ENCODE peak calls at places on chromosomes 1 and 21, in ten cellular contexts. L is thoracic aorta, V is AG04450, N is AG04449, H is PC-3, I is hepatocyte, A is AG09309, E is right lobe of liver, C is transverse colon, Q is WTC11. X is an unnamed sample.

GRCh38 chr1:154327466-154328317 is 2.4 kb downstream of the ATP8B2 start:
- DNase-seq in Q (no peak), C (peak), L (no peak), E (no peak), I (no peak), N (no peak), A (no peak), V (no peak), H (no peak), X (no peak)

GRCh38 chr1:17280894-17281293 is 27.1 kb upstream of the PADI4 start:
- DNase-seq in E (no peak), A (no peak), H (no peak), N (no peak), V (no peak), I (no peak), Q (no peak), L (no peak), C (no peak), X (no peak)

GRCh38 chr1:1144843-1145546 is 28.7 kb upstream of the TTLL10 start:
- DNase-seq in E (no peak), V (no peak), Q (no peak), L (no peak), H (no peak), I (no peak), N (no peak), C (peak), A (no peak), X (no peak)

GRCh38 chr1:112517231-112517630 is 8.5 kb downstream of the WNT2B start:
- DNase-seq in C (no peak), Q (no peak), V (no peak), A (no peak), L (no peak), N (no peak), I (no peak), H (no peak), E (no peak), X (no peak)

GRCh38 chr1:21956720-21957552 is 19.8 kb upstream of the HSPG2 start:
- DNase-seq in Q (no peak), H (peak), E (peak), C (peak), L (peak), N (no peak), A (no peak), V (no peak), I (peak), X (no peak)

GRCh38 chr1:209607102-209607794 is 23.7 kb downstream of the CAMK1G start:
- DNase-seq in Q (no peak), N (peak), L (no peak), C (no peak), V (no peak), I (peak), A (no peak), E (no peak), H (peak), X (no peak)

GRCh38 chr1:6300342-6301141 is 39.6 kb upstream of the GPR153 start:
- DNase-seq in N (no peak), E (no peak), A (no peak), Q (no peak), V (no peak), H (peak), L (no peak), I (peak), C (peak), X (no peak)

GRCh38 chr1:18299441-18300338 is 181.0 kb upstream of the KLHDC7A start:
- DNase-seq in A (no peak), E (no peak), V (no peak), N (no peak), C (no peak), Q (peak), H (peak), I (peak), L (no peak), X (peak)

GRCh38 chr1:160376525-160377131 is 9.8 kb downstream of the NHLH1 start:
- DNase-seq in E (no peak), I (peak), N (no peak), H (peak), A (peak), C (peak), L (no peak), Q (no peak), V (peak), X (peak)

GRCh38 chr1:164519426-164519825 is 39.6 kb upstream of the PBX1 start:
- DNase-seq in C (no peak), H (no peak), Q (no peak), L (no peak), V (no peak), I (no peak), E (no peak), A (no peak), N (no peak), X (no peak)

GRCh38 chr1:39692152-39693064 is 1.2 kb upstream of the HPCAL4 start:
- DNase-seq in I (no peak), A (no peak), L (no peak), Q (peak), N (no peak), E (no peak), C (peak), V (no peak), H (no peak), X (no peak)

GRCh38 chr1:29121951-29122661 is 1.6 kb downstream of the TMEM200B start:
- DNase-seq in A (no peak), Q (peak), E (peak), H (peak), V (no peak), L (no peak), I (peak), C (peak), N (no peak), X (no peak)

GRCh38 chr1:53962395-53962794 is 16.2 kb downstream of the LRRC42 start:
- DNase-seq in A (no peak), N (no peak), I (no peak), V (no peak), Q (no peak), E (no peak), C (no peak), H (no peak), L (no peak), X (no peak)

GRCh38 chr1:246476771-246477170 is 30.3 kb downstream of the SMYD3 start:
- DNase-seq in I (no peak), H (no peak), L (no peak), E (no peak), V (no peak), Q (no peak), A (no peak), C (no peak), N (no peak), X (no peak)

GRCh38 chr1:1777510-1777909 is 760 bp downstream of the NADK start:
- DNase-seq in I (peak), N (no peak), Q (no peak), H (peak), L (no peak), C (no peak), E (no peak), A (no peak), V (no peak), X (no peak)

GRCh38 chr21:34546556-34546955 is 34.5 kb upstream of the KCNE1 start:
- DNase-seq in Q (no peak), A (no peak), H (no peak), C (no peak), I (no peak), E (no peak), V (no peak), N (no peak), L (no peak), X (no peak)

GRCh38 chr1:55289614-55290013 is 74.5 kb upstream of the USP24 start:
- DNase-seq in L (no peak), Q (no peak), A (no peak), H (peak), N (no peak), C (no peak), I (no peak), E (no peak), V (no peak), X (no peak)

GRCh38 chr1:7810395-7810794 is 26.3 kb downstream of the PER3 start:
- DNase-seq in L (no peak), I (no peak), V (peak), Q (no peak), H (peak), C (no peak), E (no peak), A (peak), N (peak), X (no peak)

GRCh38 chr1:3146458-3146857 is 77.5 kb downstream of the PRDM16 start:
- DNase-seq in Q (no peak), H (no peak), V (no peak), C (no peak), N (no peak), L (no peak), I (no peak), A (no peak), E (no peak), X (no peak)

GRCh38 chr1:38991638-38992449 is 768 bp downstream of the AKIRIN1 start:
- DNase-seq in H (peak), I (peak), L (no peak), E (peak), Q (peak), V (no peak), N (no peak), A (no peak), C (peak), X (peak)

GRCh38 chr1:12473596-12474329 is 144.2 kb downstream of the DHRS3 start:
- DNase-seq in L (no peak), E (peak), A (no peak), H (no peak), V (no peak), I (no peak), N (no peak), C (no peak), Q (no peak), X (no peak)

GRCh38 chr1:60949154-60949825 is 133.1 kb upstream of the NFIA start:
- DNase-seq in Q (no peak), C (no peak), E (no peak), H (no peak), N (no peak), A (no peak), L (no peak), V (no peak), I (no peak), X (no peak)

GRCh38 chr1:228079601-228080263 is 2.8 kb upstream of the ARF1 start:
- DNase-seq in C (peak), L (no peak), E (peak), Q (no peak), H (no peak), I (no peak), N (no peak), V (no peak), A (no peak), X (no peak)

GRCh38 chr1:191152776-191153175 is 675.1 kb upstream of the BRINP3 start:
- DNase-seq in V (no peak), A (no peak), Q (no peak), E (no peak), L (no peak), C (no peak), I (no peak), H (no peak), N (no peak), X (no peak)

GRCh38 chr1:217354900-217355299 is 276.0 kb downstream of the GPATCH2 start:
- DNase-seq in L (no peak), A (no peak), I (peak), Q (no peak), E (no peak), V (no peak), N (no peak), C (no peak), H (no peak), X (no peak)

GRCh38 chr1:156854634-156855033 is 4.3 kb downstream of the INSRR start:
- DNase-seq in I (no peak), A (no peak), C (no peak), H (no peak), N (no peak), E (no peak), V (no peak), L (no peak), Q (no peak), X (no peak)
- TF ChIP-seq CTCF in I (no peak), A (no peak), C (no peak), H (no peak), N (no peak), E (no peak), V (peak), L (no peak), Q (no peak), X (no peak)

GRCh38 chr1:43495204-43495603 is 35.5 kb upstream of the PTPRF start:
- DNase-seq in N (no peak), E (no peak), H (no peak), C (no peak), L (no peak), I (no peak), A (no peak), V (no peak), Q (no peak), X (no peak)

GRCh38 chr1:43503534-43503933 is 27.1 kb upstream of the PTPRF start:
- DNase-seq in L (no peak), I (no peak), C (no peak), V (no peak), Q (no peak), N (no peak), A (no peak), E (no peak), H (no peak), X (no peak)

GRCh38 chr1:43505077-43505780 is 25.5 kb upstream of the PTPRF start:
- DNase-seq in V (no peak), Q (no peak), L (no peak), C (no peak), I (peak), E (no peak), N (no peak), A (no peak), H (no peak), X (no peak)

DNA sequence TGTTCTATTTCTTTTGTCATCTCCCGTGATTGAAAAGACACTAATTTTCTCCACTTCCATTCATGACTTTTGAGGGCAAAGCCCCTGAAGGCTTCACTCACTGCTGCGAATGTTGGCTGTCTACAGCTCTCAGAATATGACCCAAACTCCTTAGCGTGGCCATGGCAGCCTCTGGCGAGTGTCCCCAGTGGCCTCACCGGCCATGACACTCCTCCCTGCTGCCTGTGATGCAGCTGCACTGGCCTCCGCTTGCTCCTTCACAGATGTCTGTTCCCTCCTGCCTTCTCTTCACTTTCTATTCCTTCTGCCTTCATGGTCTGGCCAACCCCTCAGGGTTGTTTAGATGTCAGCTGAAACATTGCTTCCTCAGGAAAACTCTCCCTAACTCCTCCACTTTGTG is 30.8 kb upstream of the PTPRF start:
- DNase-seq in A (no peak), L (no peak), N (no peak), E (no peak), V (no peak), Q (no peak), C (no peak), H (no peak), I (no peak), X (no peak)
- TF ChIP-seq CTCF in A (no peak), L (no peak), N (no peak), E (no peak), V (no peak), Q (no peak), C (no peak), H (no peak), I (no peak), X (no peak)

DNA sequence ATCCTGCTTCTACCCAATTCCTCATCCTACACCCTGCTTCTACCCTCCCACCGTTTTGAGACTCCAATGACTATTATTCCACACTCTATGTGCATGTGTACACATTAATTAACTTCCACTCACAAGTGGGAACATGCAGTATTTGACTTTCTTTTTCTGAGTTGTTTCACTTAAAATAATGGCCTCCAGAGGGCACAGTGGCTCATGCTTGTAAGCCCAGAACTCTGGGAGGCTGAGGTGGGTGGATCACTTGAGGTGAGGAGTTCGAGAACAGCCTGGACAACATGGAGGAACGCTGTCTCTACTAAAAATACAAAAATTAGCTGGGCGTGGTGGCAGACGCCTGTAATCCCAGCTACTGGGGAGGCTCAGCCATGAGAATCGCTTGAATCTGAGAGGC is 464.8 kb downstream of the PTBP2 start:
- DNase-seq in A (no peak), C (no peak), V (no peak), Q (peak), L (no peak), N (no peak), E (no peak), I (no peak), H (peak), X (no peak)
- TF ChIP-seq CTCF in A (peak), C (no peak), V (peak), Q (no peak), L (no peak), N (no peak), E (peak), I (peak), H (peak), X (peak)

GRCh38 chr1:20711285-20712209 is 6.3 kb downstream of the KIF17 start:
- DNase-seq in H (no peak), L (no peak), E (no peak), A (no peak), N (no peak), I (no peak), V (no peak), Q (peak), C (no peak), X (peak)
- TF ChIP-seq CTCF in H (peak), L (no peak), E (no peak), A (no peak), N (no peak), I (no peak), V (peak), Q (no peak), C (no peak), X (no peak)

DNA sequence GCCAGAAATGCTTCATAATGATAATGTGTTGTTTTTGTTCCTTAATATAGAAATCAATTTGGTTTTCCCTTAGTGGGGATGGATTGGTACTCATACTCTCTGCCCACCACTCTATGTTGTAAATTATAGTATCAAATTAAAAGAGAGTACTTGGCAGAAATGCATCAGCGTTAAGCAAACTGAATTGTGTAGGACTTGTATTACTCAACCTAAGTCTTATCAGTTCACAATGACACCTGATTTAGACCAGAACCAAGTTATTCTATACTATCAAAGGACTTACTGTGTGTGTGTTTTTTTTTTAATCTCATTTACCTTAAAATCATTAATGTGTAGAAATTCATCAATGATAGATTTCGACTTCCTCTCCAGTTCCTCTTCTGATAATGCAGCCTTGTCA is 62.0 kb upstream of the HP1BP3 start:
- DNase-seq in A (no peak), Q (no peak), H (no peak), E (no peak), C (no peak), L (no peak), V (no peak), N (no peak), I (no peak), X (no peak)
- TF ChIP-seq CTCF in A (no peak), Q (no peak), H (no peak), E (no peak), C (no peak), L (no peak), V (no peak), N (no peak), I (no peak), X (no peak)

GRCh38 chr1:25815208-25816111 is 4.3 kb upstream of the MTFR1L start:
- DNase-seq in V (no peak), H (no peak), E (peak), C (no peak), N (no peak), I (no peak), Q (no peak), L (no peak), A (no peak), X (no peak)

GRCh38 chr1:25814688-25815087 is 5.1 kb upstream of the MTFR1L start:
- DNase-seq in H (no peak), N (no peak), V (no peak), E (no peak), I (no peak), Q (no peak), L (no peak), A (no peak), C (no peak), X (no peak)

GRCh38 chr1:25813071-25813733 is 6.6 kb upstream of the MTFR1L start:
- DNase-seq in C (no peak), I (no peak), L (no peak), N (no peak), A (no peak), V (no peak), E (no peak), H (no peak), Q (no peak), X (no peak)

GRCh38 chr1:25816112-25816718 is 3.5 kb upstream of the MTFR1L start:
- DNase-seq in Q (no peak), H (no peak), A (no peak), C (no peak), L (no peak), V (no peak), I (no peak), N (no peak), E (no peak), X (no peak)

GRCh38 chr1:25813734-25814471 is 5.9 kb upstream of the MTFR1L start:
- DNase-seq in C (no peak), E (no peak), H (no peak), I (no peak), A (no peak), V (no peak), N (no peak), Q (no peak), L (no peak), X (no peak)
- TF ChIP-seq CTCF in C (no peak), E (no peak), H (no peak), I (no peak), A (peak), V (no peak), N (no peak), Q (no peak), L (no peak), X (no peak)

GRCh38 chr1:151189638-151190445 is at the start of gene VPS72:
- DNase-seq in C (peak), H (peak), I (peak), Q (peak), A (peak), V (peak), N (no peak), E (peak), L (peak), X (peak)
- TF ChIP-seq CTCF in C (peak), H (no peak), I (no peak), Q (no peak), A (no peak), V (no peak), N (no peak), E (peak), L (peak), X (no peak)

GRCh38 chr1:15368888-15369287 is 40.8 kb upstream of the EFHD2 start:
- DNase-seq in C (no peak), I (no peak), H (no peak), Q (no peak), N (no peak), A (no peak), V (no peak), E (no peak), L (no peak), X (no peak)

GRCh38 chr1:15362096-15362736 is 47.5 kb upstream of the EFHD2 start:
- DNase-seq in E (no peak), C (no peak), L (no peak), A (no peak), V (no peak), I (no peak), N (no peak), Q (no peak), H (no peak), X (no peak)

GRCh38 chr1:15360681-15361080 is 49.0 kb upstream of the EFHD2 start:
- DNase-seq in C (no peak), Q (no peak), L (no peak), N (no peak), V (no peak), I (no peak), E (no peak), H (no peak), A (no peak), X (peak)

GRCh38 chr1:15362737-15363128 is 47.0 kb upstream of the EFHD2 start:
- DNase-seq in N (no peak), L (no peak), I (no peak), C (no peak), Q (no peak), E (no peak), A (no peak), V (no peak), H (no peak), X (no peak)

GRCh38 chr1:15364740-15365139 is 44.9 kb upstream of the EFHD2 start:
- DNase-seq in C (no peak), H (no peak), I (no peak), N (no peak), L (no peak), E (no peak), Q (no peak), A (no peak), V (no peak), X (no peak)
- TF ChIP-seq CTCF in C (no peak), H (peak), I (no peak), N (no peak), L (no peak), E (no peak), Q (no peak), A (no peak), V (no peak), X (no peak)